ENCODE peak calls at places on chromosomes 13 and 19, in five cellular contexts. U, I, Y, C and F are unnamed samples.

GRCh38 chr13:46519177-46519576 is 33.8 kb upstream of the LRCH1 start:
- DNase-seq in U (no peak), I (no peak), Y (no peak), C (no peak), F (no peak)

GRCh38 chr19:4916292-4917082 is 7.2 kb downstream of the UHRF1 start:
- DNase-seq in U (no peak), I (no peak), Y (no peak), C (no peak), F (no peak)

GRCh38 chr19:51503891-51504290 is 2.3 kb upstream of the SIGLEC12 start:
- DNase-seq in U (no peak), I (no peak), Y (no peak), C (no peak), F (no peak)

GRCh38 chr19:57558525-57558924 is 1.1 kb downstream of the ZNF550 start:
- DNase-seq in U (no peak), I (no peak), Y (no peak), C (peak; percentile 28), F (no peak)

GRCh38 chr19:57947419-57948134 is at the start of gene ZNF256:
- DNase-seq in U (peak; percentile 98), I (peak; percentile 70), Y (peak; percentile 91), C (peak; percentile 96), F (peak; percentile 46)

GRCh38 chr13:44312898-44313551 is 60.6 kb upstream of the SERP2 start:
- DNase-seq in U (no peak), I (peak; percentile 65), Y (no peak), C (peak; percentile 79), F (peak; percentile 76)

GRCh38 chr19:50224986-50225747 is 21.7 kb downstream of the MYH14 start:
- DNase-seq in U (no peak), I (no peak), Y (no peak), C (no peak), F (no peak)

GRCh38 chr19:43798546-43799409 is 3.5 kb downstream of the LYPD5 start:
- DNase-seq in U (peak; percentile 67), I (no peak), Y (peak; percentile 46), C (no peak), F (no peak)

GRCh38 chr13:62613819-62614218 is 1198.2 kb upstream of the PCDH20 start:
- DNase-seq in U (no peak), I (no peak), Y (no peak), C (no peak), F (no peak)

GRCh38 chr19:3619631-3620012 is 7.0 kb downstream of the CACTIN start:
- DNase-seq in U (peak; percentile 55), I (no peak), Y (no peak), C (no peak), F (no peak)

GRCh38 chr13:48574036-48574796 is 41.3 kb upstream of the RCBTB2 start:
- DNase-seq in U (no peak), I (no peak), Y (no peak), C (no peak), F (no peak)

GRCh38 chr19:56101095-56101494 is 20.0 kb downstream of the ZNF787 start:
- DNase-seq in U (no peak), I (no peak), Y (no peak), C (no peak), F (no peak)

GRCh38 chr19:590750-591098 is 1.0 kb downstream of the HCN2 start:
- DNase-seq in U (no peak), I (no peak), Y (no peak), C (no peak), F (no peak)

GRCh38 chr13:87878706-87879105 is 207.5 kb downstream of the SLITRK5 start:
- DNase-seq in U (no peak), I (no peak), Y (no peak), C (no peak), F (no peak)

GRCh38 chr13:25933520-25933919 is 118.3 kb downstream of the SHISA2 start:
- DNase-seq in U (no peak), I (no peak), Y (no peak), C (no peak), F (no peak)

GRCh38 chr13:25286308-25286968 is 850 bp downstream of the MTMR6 start:
- DNase-seq in U (no peak), I (no peak), Y (no peak), C (peak; percentile 57), F (no peak)

GRCh38 chr19:45154064-45154827 is 6.5 kb downstream of the NKPD1 start:
- DNase-seq in U (no peak), I (no peak), Y (no peak), C (peak; percentile 85), F (peak; percentile 4)

GRCh38 chr13:51355217-51355616 is 15.7 kb downstream of the SERPINE3 start:
- DNase-seq in U (no peak), I (no peak), Y (no peak), C (no peak), F (no peak)

GRCh38 chr13:109213714-109214113 is 572.7 kb downstream of the IRS2 start:
- DNase-seq in U (no peak), I (no peak), Y (no peak), C (no peak), F (no peak)

GRCh38 chr13:113634279-113635047 is 23.5 kb downstream of the ATP4B start:
- DNase-seq in U (no peak), I (no peak), Y (no peak), C (no peak), F (no peak)

GRCh38 chr13:59356607-59357006 is 807.1 kb downstream of the DIAPH3 start:
- DNase-seq in U (peak; percentile 93), I (no peak), Y (no peak), C (peak; percentile 98), F (no peak)

GRCh38 chr13:110404321-110404720 is 97.2 kb downstream of the COL4A2 start:
- DNase-seq in U (no peak), I (no peak), Y (no peak), C (no peak), F (no peak)

GRCh38 chr19:15114153-15114540 is 6.9 kb downstream of the SYDE1 start:
- DNase-seq in U (no peak), I (no peak), Y (no peak), C (peak; percentile 54), F (no peak)

GRCh38 chr13:94196426-94196825 is 283.1 kb downstream of the DCT start:
- DNase-seq in U (no peak), I (no peak), Y (no peak), C (no peak), F (no peak)

GRCh38 chr19:49801966-49802661 is 11.0 kb downstream of the FUZ start:
- DNase-seq in U (peak; percentile 96), I (peak; percentile 29), Y (no peak), C (peak; percentile 90), F (no peak)

GRCh38 chr19:45745606-45746005 is 12.4 kb downstream of the MEIOSIN start:
- DNase-seq in U (no peak), I (no peak), Y (no peak), C (no peak), F (no peak)

GRCh38 chr19:4380254-4380727 is 20.1 kb downstream of the SH3GL1 start:
- DNase-seq in U (peak; percentile 79), I (no peak), Y (no peak), C (no peak), F (no peak)